ENCODE peak calls at places on chromosomes 4 and X, in four cellular contexts. O, Q, F and H are unnamed samples. For H4K20me1, the result is how much of the 10 kb centered on the place peaks cover.

GRCh38 chrX:152061557-152061956 is 76.8 kb downstream of the MAGEA10 start:
- DNase-seq in O (no peak), Q (no peak), F (no peak), H (no peak)

GRCh38 chrX:72126539-72127140 is 5.1 kb downstream of the RTL5 start:
- DNase-seq in O (peak), Q (peak), F (no peak), H (peak)

GRCh38 chr4:19945979-19946380 is 305.7 kb upstream of the SLIT2 start:
- DNase-seq in O (no peak), Q (no peak), F (no peak), H (no peak)

GRCh38 chr4:126595643-126596042 is 1037.1 kb upstream of the INTU start:
- DNase-seq in O (no peak), Q (no peak), F (no peak), H (no peak)

GRCh38 chrX:123736333-123736921 is 3.6 kb upstream of the THOC2 start:
- DNase-seq in O (no peak), Q (no peak), F (no peak), H (peak)

GRCh38 chr4:52659722-52660261 is 691 bp upstream of the USP46 start:
- DNase-seq in O (peak), Q (no peak), F (no peak), H (peak)

GRCh38 chrX:20221902-20222301 is 44.8 kb downstream of the RPS6KA3 start:
- DNase-seq in O (peak), Q (no peak), F (no peak), H (no peak)

GRCh38 chr4:111204807-111205206 is 581.9 kb upstream of the PITX2 start:
- DNase-seq in O (no peak), Q (no peak), F (no peak), H (peak)

GRCh38 chr4:94689155-94689554 is 68.6 kb upstream of the BMPR1B start:
- DNase-seq in O (no peak), Q (no peak), F (no peak), H (no peak)

GRCh38 chr4:7291372-7292135 is 99.2 kb downstream of the SORCS2 start:
- DNase-seq in O (no peak), Q (no peak), F (no peak), H (no peak)

GRCh38 chrX:154761977-154762528 is 611 bp upstream of the DKC1 start:
- DNase-seq in O (no peak), Q (no peak), F (no peak), H (peak)

GRCh38 chr4:127917151-127917550 is 36.5 kb downstream of the PLK4 start:
- DNase-seq in O (no peak), Q (no peak), F (no peak), H (no peak)

GRCh38 chr4:118740869-118741268 is 55.7 kb downstream of the METTL14 start:
- DNase-seq in O (no peak), Q (no peak), F (no peak), H (peak)

DNA sequence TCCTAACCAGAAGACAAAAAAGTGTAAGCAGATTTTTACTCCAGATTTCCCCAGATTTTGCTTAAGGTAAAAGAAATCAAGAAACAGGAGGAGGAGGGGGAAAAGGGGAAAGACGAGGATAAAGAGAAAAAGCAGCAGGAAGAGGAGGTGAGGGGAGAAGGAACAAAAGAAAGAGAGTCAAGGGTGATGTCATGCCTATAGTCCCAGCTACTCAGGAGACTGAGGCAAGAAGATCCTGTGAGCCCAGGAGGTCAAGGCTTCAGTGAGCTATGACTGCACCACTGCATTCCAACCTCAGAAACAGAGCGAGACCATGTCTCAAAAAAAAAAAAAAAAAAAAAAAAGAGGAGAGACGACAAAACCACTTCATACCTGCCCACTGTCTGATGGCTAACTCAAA is 12.0 kb upstream of the PKD2 start:
- DNase-seq in O (no peak), Q (no peak), F (no peak), H (no peak)
- TF ChIP-seq TCF12 in O (no peak), Q (no peak), F (no peak), H (no peak)

DNA sequence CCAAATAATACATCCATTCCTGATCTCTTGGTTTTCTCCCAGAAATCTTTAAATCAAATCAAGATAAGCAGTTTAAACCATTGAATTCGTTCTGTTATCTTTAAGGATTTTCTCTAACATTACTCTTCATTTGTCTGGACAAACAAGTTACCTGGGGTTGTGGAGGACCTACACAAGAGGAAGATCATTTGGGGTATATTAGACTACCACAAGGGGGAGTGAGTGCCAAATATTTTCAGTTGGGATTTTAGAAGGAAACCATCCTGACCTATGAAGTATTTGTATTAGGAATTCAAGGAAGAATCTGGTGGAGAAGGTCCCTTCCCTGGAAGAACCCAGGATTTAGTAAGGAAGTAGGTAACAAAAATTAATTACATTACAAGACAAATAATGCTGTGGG is 12.0 kb upstream of the DCHS2 start:
- DNase-seq in O (peak), Q (no peak), F (no peak), H (peak)
- H4K20me1 ChIP-seq in O (under half), Q (under half), F (under half), H (under half)

GRCh38 chr4:170226288-170226687 is 136.5 kb upstream of the AADAT start:
- DNase-seq in O (no peak), Q (no peak), F (no peak), H (no peak)
- TF ChIP-seq TCF12 in O (no peak), Q (no peak), F (no peak), H (no peak)

DNA sequence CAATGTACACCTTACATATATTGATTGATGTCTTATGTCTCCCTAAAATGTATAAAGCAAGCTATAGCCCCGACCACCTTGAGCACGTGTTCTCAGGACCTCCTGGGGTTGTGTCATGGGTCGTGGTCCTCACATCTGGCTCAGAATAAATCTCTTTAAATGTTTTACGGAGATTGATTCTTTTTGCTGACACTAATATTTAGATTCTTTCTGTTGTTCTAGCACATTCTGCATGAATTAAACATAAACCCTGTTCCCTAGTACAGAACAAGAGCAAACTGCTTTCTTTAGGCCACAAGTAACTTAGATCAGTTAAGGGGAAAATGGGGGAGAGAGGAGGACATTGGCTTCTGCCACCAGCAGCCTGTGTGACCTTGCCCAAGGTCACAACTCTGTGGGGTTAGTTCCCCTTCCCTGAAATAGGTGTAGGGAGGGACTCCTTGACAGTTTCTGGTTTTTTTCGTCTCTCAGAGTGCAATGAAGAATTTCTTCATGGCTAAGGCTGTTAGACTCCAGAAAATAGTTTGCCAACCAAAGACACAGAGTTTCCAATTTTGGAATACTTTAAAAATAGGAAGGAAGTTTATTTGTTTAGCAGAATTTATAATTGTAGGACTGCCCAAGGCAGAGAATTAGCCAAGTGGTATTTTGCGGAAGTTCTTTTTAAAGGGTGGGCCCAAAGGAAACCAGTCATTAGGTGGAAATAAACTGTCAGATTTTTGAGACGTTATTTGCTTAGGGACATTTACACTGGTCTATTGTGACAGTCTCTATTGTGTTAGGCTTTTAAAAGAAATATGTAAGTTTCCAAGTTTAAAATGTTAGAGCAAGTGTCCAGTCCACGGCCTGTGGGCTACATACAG is 29.4 kb downstream of the PTTG2 start:
- DNase-seq in O (no peak), Q (no peak), F (no peak), H (no peak)
- H4K20me1 ChIP-seq in O (under half), Q (under half), F (under half), H (under half)